ENCODE peak calls at places on chromosomes 16 and 17, in nine cellular contexts. One of them, this sample, is unnamed.

GRCh38 chr16:27920391-27920891 is 143.1 kb downstream of the GSG1L start:
- DNase-seq in cardiac fibroblast: no peak
- DNase-seq in lung: no peak
- DNase-seq in AG09309: no peak
- DNase-seq in foreskin fibroblast: no peak
- DNase-seq in fibroblast of villous mesenchyme: no peak
- DNase-seq in uterus: no peak
- DNase-seq in dorsolateral prefrontal cortex: no peak
- DNase-seq in HepG2: peak
- DNase-seq in this sample: peak

GRCh38 chr17:32100971-32101631 is 41.2 kb upstream of the RHOT1 start:
- DNase-seq in cardiac fibroblast: no peak
- DNase-seq in lung: no peak
- DNase-seq in AG09309: no peak
- DNase-seq in foreskin fibroblast: no peak
- DNase-seq in fibroblast of villous mesenchyme: no peak
- DNase-seq in uterus: no peak
- DNase-seq in dorsolateral prefrontal cortex: no peak
- DNase-seq in HepG2: no peak
- DNase-seq in this sample: no peak

GRCh38 chr16:85733839-85734170 is 17.1 kb downstream of the C16orf74 start:
- DNase-seq in cardiac fibroblast: peak
- DNase-seq in lung: peak
- DNase-seq in AG09309: no peak
- DNase-seq in foreskin fibroblast: no peak
- DNase-seq in fibroblast of villous mesenchyme: peak
- DNase-seq in uterus: no peak
- DNase-seq in dorsolateral prefrontal cortex: no peak
- DNase-seq in HepG2: no peak
- DNase-seq in this sample: peak

GRCh38 chr16:10625595-10626357 is 45.4 kb upstream of the EMP2 start:
- DNase-seq in cardiac fibroblast: no peak
- DNase-seq in lung: no peak
- DNase-seq in AG09309: no peak
- DNase-seq in foreskin fibroblast: no peak
- DNase-seq in fibroblast of villous mesenchyme: peak
- DNase-seq in uterus: no peak
- DNase-seq in dorsolateral prefrontal cortex: no peak
- DNase-seq in HepG2: peak
- DNase-seq in this sample: no peak

GRCh38 chr16:10606607-10607006 is 26.2 kb upstream of the EMP2 start:
- DNase-seq in cardiac fibroblast: no peak
- DNase-seq in lung: no peak
- DNase-seq in AG09309: no peak
- DNase-seq in foreskin fibroblast: no peak
- DNase-seq in fibroblast of villous mesenchyme: no peak
- DNase-seq in uterus: no peak
- DNase-seq in dorsolateral prefrontal cortex: no peak
- DNase-seq in HepG2: no peak
- DNase-seq in this sample: no peak

GRCh38 chr16:85248269-85248668 is 136.0 kb upstream of the CIBAR2 start:
- DNase-seq in cardiac fibroblast: no peak
- DNase-seq in lung: no peak
- DNase-seq in AG09309: no peak
- DNase-seq in foreskin fibroblast: no peak
- DNase-seq in fibroblast of villous mesenchyme: no peak
- DNase-seq in uterus: no peak
- DNase-seq in dorsolateral prefrontal cortex: no peak
- DNase-seq in HepG2: no peak
- DNase-seq in this sample: peak

GRCh38 chr17:8794636-8795035 is 4.5 kb downstream of the MFSD6L start:
- DNase-seq in cardiac fibroblast: no peak
- DNase-seq in lung: no peak
- DNase-seq in AG09309: no peak
- DNase-seq in foreskin fibroblast: no peak
- DNase-seq in fibroblast of villous mesenchyme: peak
- DNase-seq in uterus: no peak
- DNase-seq in dorsolateral prefrontal cortex: no peak
- DNase-seq in HepG2: no peak
- DNase-seq in this sample: no peak

GRCh38 chr16:30923554-30924085 is at the start of gene FBXL19:
- DNase-seq in cardiac fibroblast: no peak
- DNase-seq in lung: no peak
- DNase-seq in AG09309: no peak
- DNase-seq in foreskin fibroblast: no peak
- DNase-seq in fibroblast of villous mesenchyme: no peak
- DNase-seq in uterus: no peak
- DNase-seq in dorsolateral prefrontal cortex: no peak
- DNase-seq in HepG2: no peak
- DNase-seq in this sample: peak

GRCh38 chr17:63950940-63951907 is 19.1 kb upstream of the CD79B start:
- DNase-seq in cardiac fibroblast: no peak
- DNase-seq in lung: no peak
- DNase-seq in AG09309: no peak
- DNase-seq in foreskin fibroblast: no peak
- DNase-seq in fibroblast of villous mesenchyme: no peak
- DNase-seq in uterus: no peak
- DNase-seq in dorsolateral prefrontal cortex: no peak
- DNase-seq in HepG2: peak
- DNase-seq in this sample: no peak

GRCh38 chr16:10729649-10730048 is 14.0 kb upstream of the NUBP1 start:
- DNase-seq in cardiac fibroblast: peak
- DNase-seq in lung: peak
- DNase-seq in AG09309: peak
- DNase-seq in foreskin fibroblast: peak
- DNase-seq in fibroblast of villous mesenchyme: peak
- DNase-seq in uterus: no peak
- DNase-seq in dorsolateral prefrontal cortex: no peak
- DNase-seq in HepG2: no peak
- DNase-seq in this sample: no peak

DNA sequence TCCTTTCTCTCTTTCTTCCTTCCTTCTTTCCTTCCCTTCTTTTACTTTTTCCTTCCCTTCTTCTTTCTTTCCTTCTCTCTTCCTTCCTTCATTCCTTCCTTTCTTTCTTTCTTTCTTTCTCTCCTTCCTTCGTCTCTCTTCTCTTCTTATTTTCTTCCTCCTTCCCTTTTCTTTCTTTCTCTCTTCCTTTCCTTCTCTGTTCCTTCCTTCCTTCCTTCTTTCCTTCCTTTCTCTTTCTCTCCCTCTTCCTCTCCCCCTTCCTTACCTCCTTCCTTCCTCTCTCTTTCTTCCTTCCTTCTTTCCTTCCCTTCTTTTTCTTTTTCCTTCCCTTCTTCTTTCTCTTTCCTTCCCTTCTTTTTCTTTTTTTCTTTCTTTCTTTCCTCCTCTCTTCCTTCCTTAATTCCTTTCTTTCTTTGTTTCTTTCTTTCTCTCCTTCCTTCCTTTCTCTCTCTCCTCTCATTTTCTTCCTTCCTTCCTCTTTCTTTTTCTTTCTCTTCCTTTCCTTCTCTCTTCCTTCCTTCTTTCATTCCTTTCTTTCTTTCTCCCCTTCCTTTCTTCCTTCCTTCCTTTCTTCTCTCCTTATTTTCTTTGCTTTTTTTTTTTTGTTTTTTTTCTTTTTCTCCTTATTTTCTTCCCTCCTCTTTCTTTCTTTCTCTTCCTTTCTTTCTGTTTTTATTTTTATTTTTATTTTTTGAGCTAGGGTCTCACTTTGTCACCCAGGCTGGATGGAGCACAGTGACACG is 22.8 kb downstream of the GPR142 start:
- DNase-seq in cardiac fibroblast: no peak
- DNase-seq in lung: no peak
- DNase-seq in AG09309: no peak
- DNase-seq in foreskin fibroblast: no peak
- DNase-seq in fibroblast of villous mesenchyme: no peak
- DNase-seq in uterus: no peak
- DNase-seq in dorsolateral prefrontal cortex: no peak
- DNase-seq in HepG2: no peak
- DNase-seq in this sample: no peak
- TF ChIP-seq CTCF in cardiac fibroblast: no peak
- TF ChIP-seq CTCF in lung: no peak
- TF ChIP-seq CTCF in AG09309: no peak
- TF ChIP-seq CTCF in foreskin fibroblast: no peak
- TF ChIP-seq CTCF in fibroblast of villous mesenchyme: no peak
- TF ChIP-seq CTCF in uterus: no peak
- TF ChIP-seq CTCF in dorsolateral prefrontal cortex: no peak
- TF ChIP-seq CTCF in HepG2: no peak
- TF ChIP-seq CTCF in this sample: no peak

DNA sequence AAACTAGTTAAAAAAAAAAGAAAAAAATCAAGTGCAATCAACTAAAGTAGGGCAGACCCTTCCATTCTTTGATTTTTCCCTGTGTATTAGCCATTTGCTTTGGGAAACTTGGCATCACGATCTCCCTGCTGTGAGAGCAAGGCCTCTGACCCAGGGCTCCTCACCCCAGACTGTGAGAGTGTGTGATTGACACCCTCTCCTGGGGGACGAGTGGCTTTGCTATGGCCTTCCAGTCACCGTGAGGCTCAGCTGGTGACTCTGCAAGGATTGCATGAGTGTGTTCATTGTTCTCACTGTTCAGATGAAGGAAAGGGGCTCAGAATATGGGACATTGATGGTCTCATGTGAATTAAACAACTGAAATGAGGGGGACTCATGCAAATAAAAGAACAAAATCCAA is 69.0 kb upstream of the BCAR1 start:
- DNase-seq in cardiac fibroblast: no peak
- DNase-seq in lung: no peak
- DNase-seq in AG09309: no peak
- DNase-seq in foreskin fibroblast: no peak
- DNase-seq in fibroblast of villous mesenchyme: no peak
- DNase-seq in uterus: no peak
- DNase-seq in dorsolateral prefrontal cortex: peak
- DNase-seq in HepG2: peak
- DNase-seq in this sample: peak
- TF ChIP-seq CTCF in cardiac fibroblast: no peak
- TF ChIP-seq CTCF in lung: no peak
- TF ChIP-seq CTCF in AG09309: no peak
- TF ChIP-seq CTCF in foreskin fibroblast: no peak
- TF ChIP-seq CTCF in fibroblast of villous mesenchyme: no peak
- TF ChIP-seq CTCF in uterus: no peak
- TF ChIP-seq CTCF in dorsolateral prefrontal cortex: peak
- TF ChIP-seq CTCF in HepG2: peak
- TF ChIP-seq CTCF in this sample: no peak

GRCh38 chr16:19474617-19475016 is 47.3 kb downstream of the GDE1 start:
- DNase-seq in cardiac fibroblast: no peak
- DNase-seq in lung: no peak
- DNase-seq in AG09309: no peak
- DNase-seq in foreskin fibroblast: no peak
- DNase-seq in fibroblast of villous mesenchyme: no peak
- DNase-seq in uterus: no peak
- DNase-seq in dorsolateral prefrontal cortex: no peak
- DNase-seq in HepG2: no peak
- DNase-seq in this sample: no peak
- TF ChIP-seq CTCF in cardiac fibroblast: no peak
- TF ChIP-seq CTCF in lung: no peak
- TF ChIP-seq CTCF in AG09309: no peak
- TF ChIP-seq CTCF in foreskin fibroblast: no peak
- TF ChIP-seq CTCF in fibroblast of villous mesenchyme: no peak
- TF ChIP-seq CTCF in uterus: no peak
- TF ChIP-seq CTCF in dorsolateral prefrontal cortex: no peak
- TF ChIP-seq CTCF in HepG2: no peak
- TF ChIP-seq CTCF in this sample: peak

GRCh38 chr17:57997085-57997809 is 9.2 kb upstream of the VEZF1 start:
- DNase-seq in cardiac fibroblast: no peak
- DNase-seq in lung: no peak
- DNase-seq in AG09309: no peak
- DNase-seq in foreskin fibroblast: no peak
- DNase-seq in fibroblast of villous mesenchyme: no peak
- DNase-seq in uterus: no peak
- DNase-seq in dorsolateral prefrontal cortex: no peak
- DNase-seq in HepG2: no peak
- DNase-seq in this sample: no peak

GRCh38 chr17:57999010-57999495 is 8.0 kb downstream of the SRSF1 start:
- DNase-seq in cardiac fibroblast: no peak
- DNase-seq in lung: no peak
- DNase-seq in AG09309: no peak
- DNase-seq in foreskin fibroblast: no peak
- DNase-seq in fibroblast of villous mesenchyme: no peak
- DNase-seq in uterus: no peak
- DNase-seq in dorsolateral prefrontal cortex: no peak
- DNase-seq in HepG2: no peak
- DNase-seq in this sample: no peak

GRCh38 chr17:57999496-58000017 is 7.5 kb downstream of the SRSF1 start:
- DNase-seq in cardiac fibroblast: peak
- DNase-seq in lung: no peak
- DNase-seq in AG09309: peak
- DNase-seq in foreskin fibroblast: peak
- DNase-seq in fibroblast of villous mesenchyme: peak
- DNase-seq in uterus: no peak
- DNase-seq in dorsolateral prefrontal cortex: no peak
- DNase-seq in HepG2: peak
- DNase-seq in this sample: no peak

GRCh38 chr17:57995076-57995956 is 7.3 kb upstream of the VEZF1 start:
- DNase-seq in cardiac fibroblast: peak
- DNase-seq in lung: peak
- DNase-seq in AG09309: peak
- DNase-seq in foreskin fibroblast: peak
- DNase-seq in fibroblast of villous mesenchyme: peak
- DNase-seq in uterus: peak
- DNase-seq in dorsolateral prefrontal cortex: no peak
- DNase-seq in HepG2: peak
- DNase-seq in this sample: peak

DNA sequence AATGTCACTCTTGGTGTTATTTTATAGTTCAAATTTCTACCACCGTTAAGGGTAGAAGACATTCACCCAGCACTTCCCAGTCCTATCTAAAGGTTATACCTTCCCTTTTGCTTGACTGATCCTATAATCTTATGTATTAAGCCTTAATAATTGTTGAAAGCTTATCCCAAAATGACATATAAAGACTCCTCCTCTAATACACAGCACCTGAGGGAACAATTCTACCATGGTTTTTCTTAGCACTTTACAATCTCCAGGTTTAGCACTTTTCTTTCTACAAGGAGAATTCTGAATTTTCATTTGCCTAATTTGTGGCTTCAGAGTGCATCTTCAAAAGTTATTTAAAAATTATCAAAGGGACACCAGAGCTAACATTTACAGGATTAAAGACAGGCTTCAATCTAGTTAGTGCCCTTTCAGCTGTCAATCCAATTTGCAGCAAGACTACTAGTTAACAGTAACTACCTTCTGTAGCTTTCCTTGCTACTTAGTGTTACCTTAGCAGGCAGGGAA is 8.8 kb downstream of the SRSF1 start:
- DNase-seq in cardiac fibroblast: no peak
- DNase-seq in lung: no peak
- DNase-seq in AG09309: no peak
- DNase-seq in foreskin fibroblast: no peak
- DNase-seq in fibroblast of villous mesenchyme: no peak
- DNase-seq in uterus: no peak
- DNase-seq in dorsolateral prefrontal cortex: no peak
- DNase-seq in HepG2: no peak
- DNase-seq in this sample: no peak
- TF ChIP-seq CTCF in cardiac fibroblast: no peak
- TF ChIP-seq CTCF in lung: no peak
- TF ChIP-seq CTCF in AG09309: no peak
- TF ChIP-seq CTCF in foreskin fibroblast: no peak
- TF ChIP-seq CTCF in fibroblast of villous mesenchyme: no peak
- TF ChIP-seq CTCF in uterus: no peak
- TF ChIP-seq CTCF in dorsolateral prefrontal cortex: no peak
- TF ChIP-seq CTCF in HepG2: no peak
- TF ChIP-seq CTCF in this sample: no peak